ENCODE peak calls at places on chromosome 7, in eight cellular contexts. One of them, this sample, is unnamed.

GRCh38 chr7:38215115-38215514 is 37.1 kb downstream of the STARD3NL start:
- DNase-seq in renal cortical epithelial cell: peak; percentile 92
- DNase-seq in kidney glomerular epithelial cell: peak; percentile 64
- DNase-seq in heart right ventricle: no peak
- DNase-seq in NCI-H446: no peak
- DNase-seq in coronary artery: no peak
- DNase-seq in prostate gland: no peak
- DNase-seq in adrenal gland: no peak
- DNase-seq in this sample: peak; percentile 41

GRCh38 chr7:156039971-156040677 is 227.9 kb upstream of the SHH start:
- DNase-seq in NCI-H446: no peak
- DNase-seq in kidney glomerular epithelial cell: no peak
- DNase-seq in prostate gland: no peak
- DNase-seq in renal cortical epithelial cell: no peak
- DNase-seq in adrenal gland: no peak
- DNase-seq in coronary artery: no peak
- DNase-seq in heart right ventricle: no peak
- DNase-seq in this sample: no peak

GRCh38 chr7:22561895-22562593 is 62.1 kb upstream of the STEAP1B start:
- DNase-seq in NCI-H446: no peak
- DNase-seq in renal cortical epithelial cell: peak; percentile 74
- DNase-seq in coronary artery: no peak
- DNase-seq in prostate gland: no peak
- DNase-seq in adrenal gland: no peak
- DNase-seq in heart right ventricle: no peak
- DNase-seq in kidney glomerular epithelial cell: peak; percentile 46
- DNase-seq in this sample: no peak

GRCh38 chr7:259751-260405 is 30.1 kb upstream of the FOXL3 start:
- DNase-seq in coronary artery: no peak
- DNase-seq in kidney glomerular epithelial cell: no peak
- DNase-seq in heart right ventricle: no peak
- DNase-seq in adrenal gland: no peak
- DNase-seq in renal cortical epithelial cell: no peak
- DNase-seq in prostate gland: no peak
- DNase-seq in NCI-H446: no peak
- DNase-seq in this sample: no peak

GRCh38 chr7:5549096-5549896 is 125.7 kb upstream of the TNRC18 start:
- DNase-seq in adrenal gland: peak; percentile 55
- DNase-seq in renal cortical epithelial cell: peak; percentile 61
- DNase-seq in coronary artery: peak; percentile 77
- DNase-seq in prostate gland: no peak
- DNase-seq in kidney glomerular epithelial cell: peak; percentile 67
- DNase-seq in heart right ventricle: peak; percentile 17
- DNase-seq in NCI-H446: no peak
- DNase-seq in this sample: peak; percentile 46

GRCh38 chr7:138875794-138876193 is 77.8 kb upstream of the ATP6V0A4 start:
- DNase-seq in coronary artery: no peak
- DNase-seq in adrenal gland: no peak
- DNase-seq in NCI-H446: no peak
- DNase-seq in heart right ventricle: no peak
- DNase-seq in kidney glomerular epithelial cell: peak; percentile 97
- DNase-seq in prostate gland: no peak
- DNase-seq in renal cortical epithelial cell: peak; percentile 82
- DNase-seq in this sample: no peak

GRCh38 chr7:94212160-94212559 is 182.5 kb upstream of the COL1A2 start:
- DNase-seq in renal cortical epithelial cell: no peak
- DNase-seq in NCI-H446: no peak
- DNase-seq in prostate gland: no peak
- DNase-seq in heart right ventricle: no peak
- DNase-seq in adrenal gland: no peak
- DNase-seq in coronary artery: no peak
- DNase-seq in kidney glomerular epithelial cell: no peak
- DNase-seq in this sample: no peak

GRCh38 chr7:21550821-21551531 is 8.1 kb downstream of the DNAH11 start:
- DNase-seq in prostate gland: peak; percentile 39
- DNase-seq in kidney glomerular epithelial cell: no peak
- DNase-seq in coronary artery: no peak
- DNase-seq in renal cortical epithelial cell: no peak
- DNase-seq in heart right ventricle: no peak
- DNase-seq in NCI-H446: no peak
- DNase-seq in adrenal gland: no peak
- DNase-seq in this sample: no peak

GRCh38 chr7:41298343-41298875 is 404.5 kb downstream of the INHBA start:
- DNase-seq in adrenal gland: no peak
- DNase-seq in coronary artery: no peak
- DNase-seq in kidney glomerular epithelial cell: no peak
- DNase-seq in NCI-H446: no peak
- DNase-seq in heart right ventricle: no peak
- DNase-seq in prostate gland: no peak
- DNase-seq in renal cortical epithelial cell: peak; percentile 45
- DNase-seq in this sample: no peak

GRCh38 chr7:1100386-1100785 is 12.5 kb downstream of the GPER1 start:
- DNase-seq in heart right ventricle: no peak
- DNase-seq in renal cortical epithelial cell: no peak
- DNase-seq in prostate gland: no peak
- DNase-seq in coronary artery: no peak
- DNase-seq in NCI-H446: no peak
- DNase-seq in adrenal gland: no peak
- DNase-seq in kidney glomerular epithelial cell: no peak
- DNase-seq in this sample: no peak

GRCh38 chr7:28409716-28410627 is 2.3 kb upstream of the CREB5 start:
- DNase-seq in adrenal gland: peak; percentile 16
- DNase-seq in kidney glomerular epithelial cell: no peak
- DNase-seq in renal cortical epithelial cell: no peak
- DNase-seq in prostate gland: peak; percentile 19
- DNase-seq in NCI-H446: no peak
- DNase-seq in heart right ventricle: peak; percentile 50
- DNase-seq in coronary artery: peak; percentile 81
- DNase-seq in this sample: peak; percentile 54

GRCh38 chr7:134444198-134444960 is 14.5 kb downstream of the AKR1B1 start:
- DNase-seq in renal cortical epithelial cell: no peak
- DNase-seq in NCI-H446: no peak
- DNase-seq in kidney glomerular epithelial cell: no peak
- DNase-seq in heart right ventricle: peak; percentile 35
- DNase-seq in prostate gland: peak; percentile 24
- DNase-seq in adrenal gland: no peak
- DNase-seq in coronary artery: no peak
- DNase-seq in this sample: no peak

GRCh38 chr7:301291-302053 is 11.5 kb downstream of the FOXL3 start:
- DNase-seq in heart right ventricle: no peak
- DNase-seq in NCI-H446: no peak
- DNase-seq in kidney glomerular epithelial cell: no peak
- DNase-seq in coronary artery: no peak
- DNase-seq in adrenal gland: no peak
- DNase-seq in renal cortical epithelial cell: no peak
- DNase-seq in prostate gland: no peak
- DNase-seq in this sample: peak; percentile 21

GRCh38 chr7:25750738-25751529 is 401.1 kb upstream of the NFE2L3 start:
- DNase-seq in heart right ventricle: no peak
- DNase-seq in adrenal gland: no peak
- DNase-seq in coronary artery: no peak
- DNase-seq in prostate gland: peak; percentile 18
- DNase-seq in NCI-H446: no peak
- DNase-seq in kidney glomerular epithelial cell: no peak
- DNase-seq in renal cortical epithelial cell: no peak
- DNase-seq in this sample: no peak

GRCh38 chr7:5177060-5177459 is 13.0 kb upstream of the WIPI2 start:
- DNase-seq in NCI-H446: peak; percentile 38
- DNase-seq in kidney glomerular epithelial cell: no peak
- DNase-seq in adrenal gland: peak; percentile 86
- DNase-seq in coronary artery: peak; percentile 84
- DNase-seq in prostate gland: peak; percentile 15
- DNase-seq in heart right ventricle: peak; percentile 73
- DNase-seq in renal cortical epithelial cell: peak; percentile 34
- DNase-seq in this sample: peak; percentile 91

GRCh38 chr7:69208848-69209247 is 389.4 kb upstream of the AUTS2 start:
- DNase-seq in kidney glomerular epithelial cell: no peak
- DNase-seq in renal cortical epithelial cell: no peak
- DNase-seq in prostate gland: no peak
- DNase-seq in heart right ventricle: no peak
- DNase-seq in adrenal gland: no peak
- DNase-seq in NCI-H446: no peak
- DNase-seq in coronary artery: no peak
- DNase-seq in this sample: no peak

GRCh38 chr7:54278847-54279246 is 263.3 kb upstream of the VSTM2A start:
- DNase-seq in renal cortical epithelial cell: no peak
- DNase-seq in kidney glomerular epithelial cell: no peak
- DNase-seq in heart right ventricle: no peak
- DNase-seq in adrenal gland: no peak
- DNase-seq in coronary artery: no peak
- DNase-seq in prostate gland: no peak
- DNase-seq in NCI-H446: no peak
- DNase-seq in this sample: no peak